ENCODE peak calls at places on chromosomes 11 and 22, in eight cellular contexts. W is GM20000, Q is glutamatergic neuron, G is transverse colon, X is fibroblast of villous mesenchyme, E is AG04449, F is body of pancreas, B is mesothelial cell of epicardium. U is an unnamed sample.

GRCh38 chr11:19232910-19233503 is 7.7 kb downstream of the E2F8 start:
- DNase-seq in B (no peak), W (no peak), E (peak), G (no peak), X (peak), F (no peak), Q (no peak), U (no peak)

GRCh38 chr22:35761037-35761436 is 43.4 kb downstream of the APOL5 start:
- DNase-seq in F (no peak), E (no peak), X (peak), Q (no peak), W (no peak), B (no peak), G (no peak), U (no peak)

GRCh38 chr22:25941365-25941960 is 199.5 kb downstream of the MYO18B start:
- DNase-seq in B (no peak), G (no peak), F (no peak), E (no peak), Q (no peak), W (no peak), X (no peak), U (no peak)

GRCh38 chr22:24134090-24134846 is 47.0 kb upstream of the SUSD2 start:
- DNase-seq in W (no peak), X (no peak), B (no peak), E (no peak), F (no peak), Q (peak), G (peak), U (no peak)

GRCh38 chr11:94117871-94118270 is 10.8 kb upstream of the PANX1 start:
- DNase-seq in Q (no peak), B (no peak), X (no peak), F (no peak), W (no peak), G (no peak), E (no peak), U (no peak)

GRCh38 chr11:2589538-2589934 is 110.3 kb downstream of the KCNQ1OT1 start:
- DNase-seq in E (no peak), Q (no peak), B (no peak), F (peak), W (peak), G (no peak), X (no peak), U (peak)

GRCh38 chr11:20672575-20672974 is 3.2 kb downstream of the NELL1 start:
- DNase-seq in Q (no peak), E (no peak), F (no peak), B (no peak), X (no peak), W (peak), G (no peak), U (no peak)

GRCh38 chr22:26409705-26410376 is 19.2 kb upstream of the ASPHD2 start:
- DNase-seq in Q (no peak), X (no peak), G (no peak), B (no peak), F (no peak), E (no peak), W (no peak), U (no peak)

GRCh38 chr11:8288824-8289223 is 25.1 kb upstream of the LMO1 start:
- DNase-seq in X (no peak), F (no peak), G (no peak), B (no peak), W (no peak), E (no peak), Q (no peak), U (no peak)

GRCh38 chr22:48445113-48445827 is 1382.4 kb downstream of the BRD1 start:
- DNase-seq in F (no peak), W (no peak), G (no peak), E (no peak), X (no peak), B (no peak), Q (no peak), U (no peak)

GRCh38 chr11:85784480-85784879 is 26.5 kb downstream of the SYTL2 start:
- DNase-seq in F (no peak), B (no peak), X (no peak), G (no peak), E (no peak), W (no peak), Q (no peak), U (no peak)

GRCh38 chr11:95993438-95994339 is 69.8 kb upstream of the MTMR2 start:
- DNase-seq in B (no peak), W (no peak), G (no peak), E (no peak), F (no peak), X (peak), Q (no peak), U (no peak)

GRCh38 chr11:126345759-126346585 is 9.5 kb upstream of the ST3GAL4 start:
- DNase-seq in B (no peak), Q (no peak), F (peak), E (no peak), X (peak), G (no peak), W (no peak), U (no peak)

GRCh38 chr11:13772223-13773046 is 104.0 kb downstream of the FAR1 start:
- DNase-seq in X (peak), Q (no peak), E (peak), B (no peak), W (peak), F (peak), G (no peak), U (peak)

GRCh38 chr11:13775471-13775870 is 107.0 kb downstream of the FAR1 start:
- DNase-seq in E (no peak), G (peak), B (no peak), Q (no peak), W (no peak), F (no peak), X (no peak), U (no peak)

GRCh38 chr11:13778345-13778744 is 109.9 kb downstream of the FAR1 start:
- DNase-seq in X (no peak), E (no peak), B (no peak), G (no peak), Q (no peak), W (no peak), F (no peak), U (no peak)

GRCh38 chr11:13777341-13777985 is 109.0 kb downstream of the FAR1 start:
- DNase-seq in E (no peak), X (no peak), G (no peak), B (no peak), Q (no peak), F (no peak), W (no peak), U (no peak)

GRCh38 chr11:13776134-13776815 is 107.8 kb downstream of the FAR1 start:
- DNase-seq in W (no peak), X (no peak), Q (no peak), B (no peak), F (no peak), E (no peak), G (no peak), U (no peak)
- TF ChIP-seq CTCF in W (no peak), X (no peak), Q (no peak), B (no peak), F (no peak), E (no peak), G (no peak), U (no peak)

DNA sequence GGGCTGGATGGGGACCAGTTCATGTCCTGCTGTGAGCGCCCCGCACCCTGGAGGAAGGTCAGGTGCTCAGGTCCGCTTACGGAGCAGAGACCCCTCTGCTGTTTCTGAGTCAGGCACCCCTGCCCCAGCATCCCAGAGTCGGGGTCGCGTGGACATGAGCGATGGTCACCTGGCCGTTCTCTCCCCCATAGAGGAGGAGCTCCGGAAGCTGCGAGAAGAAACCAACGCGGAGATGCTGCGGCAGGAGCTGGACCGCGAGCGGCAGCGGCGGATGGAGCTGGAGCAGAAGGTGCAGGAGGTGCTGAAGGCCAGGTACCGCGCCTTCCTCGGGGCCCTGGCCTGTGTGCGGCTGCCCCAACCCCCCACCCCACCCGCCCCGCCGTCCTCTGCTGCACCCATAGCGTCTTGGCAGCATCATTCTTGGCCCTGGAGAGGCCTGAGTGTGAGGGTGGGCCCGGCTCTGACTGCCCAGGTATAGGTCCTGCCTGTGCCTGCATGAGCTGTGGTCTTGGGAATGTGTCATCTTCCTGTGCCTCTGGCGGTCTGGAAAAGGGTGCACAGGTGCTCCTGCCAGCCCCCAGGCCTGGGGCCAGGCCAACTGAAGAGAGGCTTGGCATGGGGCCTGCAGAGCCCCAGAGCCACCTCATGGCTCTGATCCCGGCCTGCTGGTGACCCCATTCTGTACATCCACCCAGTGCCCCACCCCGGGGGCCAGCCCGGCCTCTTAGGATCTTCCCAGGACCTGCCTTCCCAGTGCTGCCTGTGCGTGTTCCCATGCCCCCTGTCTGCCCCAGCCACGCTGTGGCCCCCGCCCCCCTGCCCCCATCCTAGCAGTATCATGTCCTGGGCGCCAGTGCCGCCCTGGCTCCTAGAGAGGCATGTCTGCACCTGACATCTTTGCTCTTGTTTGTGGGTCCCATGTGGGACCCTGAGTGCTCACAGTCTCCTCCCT is 38.1 kb downstream of the GRAMD4 start:
- DNase-seq in W (no peak), B (no peak), G (no peak), E (no peak), Q (no peak), X (no peak), F (no peak), U (no peak)
- TF ChIP-seq CTCF in W (no peak), B (no peak), G (no peak), E (no peak), Q (no peak), X (no peak), F (no peak), U (no peak)

GRCh38 chr11:559020-559620 is 1.4 kb downstream of the LMNTD2 start:
- DNase-seq in Q (no peak), B (no peak), G (no peak), W (no peak), E (no peak), F (no peak), X (no peak), U (no peak)
- TF ChIP-seq CTCF in Q (no peak), B (no peak), G (no peak), W (no peak), E (no peak), F (no peak), X (no peak), U (no peak)

GRCh38 chr11:109426442-109426841 is 4.5 kb downstream of the C11orf87 start:
- DNase-seq in F (no peak), B (no peak), G (no peak), Q (no peak), W (peak), E (no peak), X (no peak), U (no peak)
- TF ChIP-seq CTCF in F (peak), B (peak), G (no peak), Q (peak), W (no peak), E (peak), X (peak), U (no peak)